ENCODE peak calls at places on chromosomes 11 and 22, in nine cellular contexts. C, K, N, T, F, Y, G, W and E are unnamed samples.

GRCh38 chr22:38318792-38319773 is 1.9 kb upstream of the CSNK1E start:
- DNase-seq in C (no peak), K (no peak), N (no peak), T (no peak), F (no peak), Y (no peak), G (no peak), W (no peak), E (no peak)

GRCh38 chr22:48954781-48955311 is 872.8 kb downstream of the BRD1 start:
- DNase-seq in C (peak; percentile 60), K (peak; percentile 12), N (no peak), T (no peak), F (no peak), Y (no peak), G (peak; percentile 32), W (no peak), E (no peak)

GRCh38 chr11:111765320-111765983 is 737 bp downstream of the PPP2R1B start:
- DNase-seq in C (no peak), K (no peak), N (peak; percentile 17), T (no peak), F (no peak), Y (peak; percentile 42), G (no peak), W (peak; percentile 31), E (peak; percentile 55)

GRCh38 chr22:46309526-46310085 is 12.9 kb downstream of the GTSE1 start:
- DNase-seq in C (peak; percentile 56), K (no peak), N (no peak), T (no peak), F (no peak), Y (no peak), G (no peak), W (no peak), E (no peak)

GRCh38 chr11:116210663-116211062 is 562.1 kb downstream of the BUD13 start:
- DNase-seq in C (no peak), K (no peak), N (no peak), T (no peak), F (no peak), Y (no peak), G (no peak), W (no peak), E (no peak)

GRCh38 chr11:108431370-108431769 is 36.0 kb downstream of the C11orf65 start:
- DNase-seq in C (no peak), K (no peak), N (no peak), T (no peak), F (no peak), Y (no peak), G (no peak), W (no peak), E (no peak)

GRCh38 chr22:41264408-41264941 is 21.5 kb downstream of the RANGAP1 start:
- DNase-seq in C (no peak), K (no peak), N (no peak), T (no peak), F (no peak), Y (peak; percentile 68), G (peak; percentile 13), W (no peak), E (no peak)

GRCh38 chr22:39546889-39547586 is 14.5 kb upstream of the RPS19BP1 start:
- DNase-seq in C (no peak), K (no peak), N (peak; percentile 27), T (no peak), F (no peak), Y (no peak), G (no peak), W (no peak), E (no peak)

GRCh38 chr11:100961633-100962032 is 168.0 kb downstream of the PGR start:
- DNase-seq in C (no peak), K (no peak), N (no peak), T (no peak), F (no peak), Y (no peak), G (no peak), W (no peak), E (no peak)

GRCh38 chr11:12192796-12193514 is 82.6 kb downstream of the MICAL2 start:
- DNase-seq in C (no peak), K (no peak), N (no peak), T (no peak), F (no peak), Y (no peak), G (no peak), W (no peak), E (peak; percentile 81)